ENCODE peak calls at places on chromosomes 16 and 17, in seven cellular contexts. L is B cell; B is CD4-positive, alpha-beta T cell; W is right lobe of liver; M is cardiac fibroblast; V is adrenal gland; T is neural crest cell. Y is an unnamed sample.

GRCh38 chr17:49815761-49816281 is 27.3 kb downstream of the KAT7 start:
- DNase-seq in T (no peak), B (no peak), W (no peak), V (no peak), L (no peak), M (no peak), Y (no peak)

GRCh38 chr17:45910667-45911066 is 16.3 kb downstream of the MAPT start:
- DNase-seq in T (no peak), W (no peak), B (no peak), L (no peak), M (no peak), V (no peak), Y (no peak)

GRCh38 chr17:61352408-61352770 is 47.3 kb upstream of the TBX2 start:
- DNase-seq in W (no peak), B (no peak), V (no peak), L (no peak), T (no peak), M (no peak), Y (no peak)

GRCh38 chr16:47058295-47059086 is 85.0 kb upstream of the DNAJA2 start:
- DNase-seq in T (no peak), W (no peak), V (no peak), L (no peak), M (peak; percentile 27), B (no peak), Y (no peak)

GRCh38 chr17:61517843-61518606 is 65.8 kb downstream of the TBX4 start:
- DNase-seq in M (no peak), V (no peak), L (no peak), T (no peak), B (no peak), W (no peak), Y (no peak)

GRCh38 chr17:38558751-38559024 is 47.1 kb downstream of the SRCIN1 start:
- DNase-seq in T (no peak), M (no peak), L (no peak), B (no peak), V (no peak), W (no peak), Y (no peak)

GRCh38 chr17:81976332-81977210 is 858 bp upstream of the ASPSCR1 start:
- DNase-seq in M (peak; percentile 7), W (peak; percentile 87), T (no peak), B (no peak), L (no peak), V (peak; percentile 57), Y (peak; percentile 88)

GRCh38 chr16:49663081-49664057 is 192.5 kb downstream of the ZNF423 start:
- DNase-seq in V (no peak), M (no peak), W (no peak), L (no peak), T (no peak), B (no peak), Y (no peak)

GRCh38 chr16:20441221-20441620 is 10.1 kb upstream of the ACSM2A start:
- DNase-seq in T (no peak), M (no peak), B (no peak), V (no peak), W (no peak), L (no peak), Y (no peak)

GRCh38 chr16:11101695-11102522 is 154.1 kb downstream of the SOCS1 start:
- DNase-seq in B (no peak), M (peak; percentile 64), T (no peak), L (no peak), W (no peak), V (no peak), Y (peak; percentile 0)

GRCh38 chr17:61380836-61381525 is 18.7 kb upstream of the TBX2 start:
- DNase-seq in V (no peak), B (no peak), W (no peak), T (no peak), L (no peak), M (no peak), Y (no peak)

GRCh38 chr17:80395402-80396151 is 19.4 kb upstream of the ENDOV start:
- DNase-seq in V (no peak), W (no peak), T (no peak), L (no peak), B (no peak), M (no peak), Y (no peak)

GRCh38 chr16:68508641-68509240 is 30.4 kb upstream of the ZFP90 start:
- DNase-seq in B (no peak), W (no peak), L (no peak), M (no peak), V (no peak), T (no peak), Y (peak; percentile 55)

GRCh38 chr16:9123871-9124270 is 32.4 kb downstream of the HAPSTR1 start:
- DNase-seq in B (no peak), W (peak; percentile 60), V (no peak), L (peak; percentile 76), M (peak; percentile 22), T (no peak), Y (no peak)

GRCh38 chr17:16911141-16911937 is 60.6 kb downstream of the TNFRSF13B start:
- DNase-seq in W (peak; percentile 37), T (peak; percentile 25), L (no peak), B (no peak), V (no peak), M (peak; percentile 35), Y (peak; percentile 62)

GRCh38 chr16:11497329-11497805 is 89.4 kb downstream of the LITAF start:
- DNase-seq in W (peak; percentile 96), T (peak; percentile 41), B (no peak), V (peak; percentile 93), M (peak; percentile 63), L (no peak), Y (no peak)

GRCh38 chr16:47664653-47665325 is 203.7 kb downstream of the PHKB start:
- DNase-seq in B (no peak), W (peak; percentile 51), L (no peak), M (no peak), T (no peak), V (no peak), Y (no peak)

GRCh38 chr17:73439597-73439996 is 127.8 kb upstream of the CDC42EP4 start:
- DNase-seq in M (no peak), L (no peak), B (no peak), V (no peak), W (no peak), T (no peak), Y (no peak)

GRCh38 chr17:73435412-73435811 is 123.6 kb upstream of the CDC42EP4 start:
- DNase-seq in M (no peak), V (no peak), T (no peak), W (no peak), B (no peak), L (no peak), Y (no peak)

GRCh38 chr17:73434154-73434553 is 122.4 kb upstream of the CDC42EP4 start:
- DNase-seq in T (no peak), B (no peak), M (no peak), L (no peak), V (no peak), W (no peak), Y (no peak)

GRCh38 chr17:73437826-73438225 is 126.0 kb upstream of the CDC42EP4 start:
- DNase-seq in W (no peak), B (no peak), V (no peak), L (peak; percentile 30), T (no peak), M (no peak), Y (no peak)

GRCh38 chr17:73436966-73437365 is 125.2 kb upstream of the CDC42EP4 start:
- DNase-seq in V (no peak), L (no peak), M (no peak), B (no peak), T (no peak), W (no peak), Y (no peak)
- TF ChIP-seq CTCF in V (no peak), L (no peak), M (no peak), B (no peak), T (no peak), W (no peak), Y (no peak)

GRCh38 chr17:1414001-1414574 is 14.1 kb upstream of the YWHAE start:
- DNase-seq in V (no peak), T (no peak), W (no peak), B (no peak), M (no peak), L (no peak), Y (peak; percentile 30)

GRCh38 chr17:1413281-1413791 is 13.3 kb upstream of the YWHAE start:
- DNase-seq in L (no peak), B (no peak), W (peak; percentile 96), M (peak; percentile 89), V (peak; percentile 86), T (no peak), Y (peak; percentile 43)

GRCh38 chr17:1412185-1413110 is 12.4 kb upstream of the YWHAE start:
- DNase-seq in B (no peak), T (no peak), L (no peak), W (peak; percentile 72), V (no peak), M (peak; percentile 62), Y (peak; percentile 63)

GRCh38 chr17:1416414-1416813 is 16.4 kb upstream of the YWHAE start:
- DNase-seq in B (no peak), T (no peak), W (no peak), L (no peak), V (no peak), M (no peak), Y (no peak)

GRCh38 chr17:1414634-1415033 is 14.6 kb upstream of the YWHAE start:
- DNase-seq in T (no peak), V (no peak), M (no peak), L (no peak), W (no peak), B (no peak), Y (peak; percentile 50)
- TF ChIP-seq CTCF in T (no peak), V (no peak), M (no peak), L (no peak), W (no peak), B (no peak), Y (no peak)

DNA sequence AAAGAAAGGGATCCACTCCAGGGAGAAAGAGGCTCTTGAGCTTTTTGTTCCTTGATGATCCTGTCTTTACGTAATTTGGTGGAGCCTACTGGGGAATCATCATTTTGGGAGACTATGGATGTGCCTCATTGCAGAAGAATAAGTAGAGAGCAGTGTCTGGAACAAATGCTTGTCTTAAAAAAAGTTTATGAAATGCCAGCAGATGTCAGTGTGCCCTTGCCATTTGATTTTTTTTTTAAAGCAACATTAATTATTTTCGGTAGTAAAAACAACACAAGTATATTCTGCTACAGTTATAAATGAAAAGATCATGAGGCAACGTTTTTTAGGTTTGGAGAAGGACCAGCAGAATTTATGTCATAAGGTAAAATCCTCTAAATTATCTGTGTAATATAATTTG is 934.8 kb upstream of the EEF2KMT start:
- DNase-seq in M (no peak), B (no peak), V (no peak), T (no peak), W (no peak), L (no peak), Y (no peak)
- TF ChIP-seq CTCF in M (no peak), B (no peak), V (no peak), T (peak; percentile 44), W (no peak), L (no peak), Y (no peak)

GRCh38 chr17:21280081-21280518 is 4.4 kb upstream of the MAP2K3 start:
- DNase-seq in W (peak; percentile 92), M (peak; percentile 81), T (peak; percentile 96), B (peak; percentile 93), V (peak; percentile 88), L (peak; percentile 91), Y (no peak)

GRCh38 chr17:21277332-21277731 is 7.2 kb upstream of the MAP2K3 start:
- DNase-seq in M (no peak), V (no peak), W (no peak), T (no peak), L (no peak), B (no peak), Y (no peak)

GRCh38 chr17:21279198-21279535 is 5.3 kb upstream of the MAP2K3 start:
- DNase-seq in W (no peak), B (no peak), T (no peak), L (no peak), M (no peak), V (no peak), Y (no peak)

GRCh38 chr17:21279582-21279981 is 4.9 kb upstream of the MAP2K3 start:
- DNase-seq in W (no peak), V (no peak), B (no peak), M (no peak), T (no peak), L (no peak), Y (no peak)

GRCh38 chr17:21278304-21279197 is 6.0 kb upstream of the MAP2K3 start:
- DNase-seq in V (no peak), L (no peak), W (peak; percentile 53), M (no peak), T (no peak), B (no peak), Y (no peak)
- TF ChIP-seq CTCF in V (no peak), L (no peak), W (no peak), M (no peak), T (no peak), B (no peak), Y (peak; percentile 8)